ENCODE peak calls at places on chromosomes 5 and 9, in five cellular contexts. A, O, C, W and X are unnamed samples.

GRCh38 chr5:164132358-164132757 is 626.9 kb downstream of the MAT2B start:
- DNase-seq in A (no peak), O (no peak), C (no peak), W (no peak), X (no peak)

GRCh38 chr5:2391021-2391420 is 360.5 kb downstream of the IRX2 start:
- DNase-seq in A (no peak), O (no peak), C (no peak), W (no peak), X (no peak)

GRCh38 chr5:98173334-98173733 is 600.1 kb upstream of the RGMB start:
- DNase-seq in A (no peak), O (no peak), C (no peak), W (no peak), X (no peak)

GRCh38 chr9:137317021-137317978 is 15.2 kb upstream of the NRARP start:
- DNase-seq in A (no peak), O (no peak), C (no peak), W (peak; percentile 4), X (peak; percentile 29)

GRCh38 chr9:27625751-27626628 is 52.7 kb upstream of the C9orf72 start:
- DNase-seq in A (no peak), O (no peak), C (no peak), W (no peak), X (no peak)

GRCh38 chr5:59124983-59125960 is 542.4 kb downstream of the RAB3C start:
- DNase-seq in A (no peak), O (peak; percentile 23), C (peak; percentile 25), W (no peak), X (peak; percentile 34)

GRCh38 chr9:123421211-123421585 is 65.2 kb downstream of the CRB2 start:
- DNase-seq in A (no peak), O (no peak), C (no peak), W (no peak), X (no peak)

GRCh38 chr5:121090822-121091221 is 626.7 kb downstream of the PRR16 start:
- DNase-seq in A (no peak), O (no peak), C (no peak), W (no peak), X (no peak)

GRCh38 chr9:93091453-93092081 is 4.5 kb upstream of the CARD19 start:
- DNase-seq in A (no peak), O (peak; percentile 78), C (no peak), W (peak; percentile 40), X (no peak)

GRCh38 chr5:7754490-7754889 is 96.4 kb downstream of the CFAP90 start:
- DNase-seq in A (no peak), O (no peak), C (no peak), W (no peak), X (no peak)

GRCh38 chr9:112041536-112042243 is 133.4 kb downstream of the SUSD1 start:
- DNase-seq in A (no peak), O (peak; percentile 97), C (no peak), W (no peak), X (no peak)

GRCh38 chr9:135828656-135829055 is 78.7 kb downstream of the CAMSAP1 start:
- DNase-seq in A (no peak), O (no peak), C (no peak), W (no peak), X (no peak)

GRCh38 chr9:134301387-134302129 is 24.7 kb upstream of the RXRA start:
- DNase-seq in A (peak; percentile 23), O (no peak), C (peak; percentile 12), W (peak; percentile 44), X (peak; percentile 31)

GRCh38 chr5:147803941-147804717 is 21.6 kb upstream of the JAKMIP2 start:
- DNase-seq in A (no peak), O (no peak), C (no peak), W (no peak), X (no peak)

GRCh38 chr9:69295872-69296562 is 29.0 kb upstream of the ENTREP1 start:
- DNase-seq in A (no peak), O (peak; percentile 37), C (no peak), W (no peak), X (peak; percentile 34)

GRCh38 chr9:110015759-110016158 is 192.2 kb downstream of the C9orf152 start:
- DNase-seq in A (no peak), O (peak; percentile 41), C (no peak), W (no peak), X (no peak)

GRCh38 chr5:113806250-113806649 is 292.8 kb downstream of the YTHDC2 start:
- DNase-seq in A (no peak), O (peak; percentile 5), C (no peak), W (no peak), X (no peak)

GRCh38 chr9:96044401-96044800 is 168.9 kb downstream of the ERCC6L2 start:
- DNase-seq in A (no peak), O (no peak), C (no peak), W (no peak), X (no peak)

GRCh38 chr5:39164016-39164415 is 55.3 kb downstream of the FYB1 start:
- DNase-seq in A (no peak), O (no peak), C (no peak), W (no peak), X (no peak)

GRCh38 chr9:116933251-116933650 is 246.1 kb downstream of the TRIM32 start:
- DNase-seq in A (no peak), O (no peak), C (no peak), W (no peak), X (no peak)

GRCh38 chr5:79806741-79807140 is 117.1 kb downstream of the CMYA5 start:
- DNase-seq in A (no peak), O (no peak), C (no peak), W (no peak), X (no peak)

GRCh38 chr5:103461223-103461622 is 101.4 kb downstream of the NUDT12 start:
- DNase-seq in A (no peak), O (no peak), C (no peak), W (no peak), X (no peak)

GRCh38 chr9:109968702-109969450 is 188.9 kb downstream of the PALM2AKAP2 start:
- DNase-seq in A (no peak), O (peak; percentile 38), C (no peak), W (no peak), X (no peak)

GRCh38 chr5:67215592-67216471 is 19.2 kb upstream of the CD180 start:
- DNase-seq in A (peak; percentile 94), O (peak; percentile 54), C (no peak), W (peak; percentile 41), X (peak; percentile 94)

GRCh38 chr5:115641948-115642347 is 16.1 kb upstream of the TMED7 start:
- DNase-seq in A (no peak), O (no peak), C (no peak), W (no peak), X (no peak)

GRCh38 chr5:474826-475661 is 32.1 kb downstream of the EXOC3 start:
- DNase-seq in A (peak; percentile 31), O (no peak), C (peak; percentile 32), W (no peak), X (peak; percentile 54)

GRCh38 chr5:125634242-125634835 is 788.9 kb upstream of the GRAMD2B start:
- DNase-seq in A (no peak), O (no peak), C (no peak), W (no peak), X (no peak)

GRCh38 chr5:125446986-125447385 is 700.5 kb upstream of the ZNF608 start:
- DNase-seq in A (no peak), O (peak; percentile 94), C (no peak), W (no peak), X (no peak)

GRCh38 chr9:78011037-78011436 is 20.6 kb downstream of the GNAQ start:
- DNase-seq in A (no peak), O (no peak), C (no peak), W (no peak), X (no peak)

GRCh38 chr5:42655982-42656660 is 100.5 kb upstream of the CCDC152 start:
- DNase-seq in A (no peak), O (peak; percentile 9), C (no peak), W (no peak), X (no peak)

GRCh38 chr9:112288029-112288428 is 45.4 kb downstream of the PTBP3 start:
- DNase-seq in A (no peak), O (peak; percentile 21), C (no peak), W (no peak), X (no peak)

GRCh38 chr5:79255786-79256557 is 20.0 kb downstream of the JMY start:
- DNase-seq in A (no peak), O (peak; percentile 41), C (peak; percentile 59), W (no peak), X (no peak)

GRCh38 chr5:155827949-155828348 is 499.0 kb upstream of the SGCD start:
- DNase-seq in A (no peak), O (no peak), C (no peak), W (no peak), X (no peak)

GRCh38 chr9:77271023-77271690 is 93.8 kb downstream of the VPS13A start:
- DNase-seq in A (no peak), O (no peak), C (no peak), W (no peak), X (no peak)

GRCh38 chr5:170631471-170632195 is 127.8 kb downstream of the KCNIP1 start:
- DNase-seq in A (peak; percentile 43), O (no peak), C (peak; percentile 68), W (no peak), X (no peak)

GRCh38 chr5:55177078-55177477 is 4.1 kb upstream of the CDC20B start:
- DNase-seq in A (no peak), O (no peak), C (no peak), W (no peak), X (no peak)

GRCh38 chr9:125966959-125967711 is 220.0 kb downstream of the PBX3 start:
- DNase-seq in A (no peak), O (no peak), C (no peak), W (no peak), X (no peak)